ENCODE peak calls at places on chromosomes 2 and 18, in nine cellular contexts. One of them, this sample, is unnamed.

GRCh38 chr18:23719634-23720201 is 30.5 kb downstream of the LAMA3 start:
- DNase-seq in activated T-helper 1 cell treated with anti-CD3 and anti-CD28 coated beads, Interleukin-2, amount 50 U/mL, for 16 hours: no peak
- DNase-seq in A549: peak; percentile 95
- DNase-seq in NCI-H2081: no peak
- DNase-seq in NCI-H446: no peak
- DNase-seq in AML-193: no peak
- DNase-seq in stimulated activated CD8-positive, alpha-beta memory T cell treated with anti-CD3 and anti-CD28 coated beads, Interleukin-2, amount 100 ng/mL, for 48 hours: no peak
- DNase-seq in astrocyte of the spinal cord: peak; percentile 95
- DNase-seq in T-helper 1 cell: no peak
- DNase-seq in this sample: no peak

GRCh38 chr18:21669736-21670135 is 34.8 kb downstream of the ABHD3 start:
- DNase-seq in A549: peak; percentile 40
- DNase-seq in stimulated activated CD8-positive, alpha-beta memory T cell treated with anti-CD3 and anti-CD28 coated beads, Interleukin-2, amount 100 ng/mL, for 48 hours: no peak
- DNase-seq in T-helper 1 cell: no peak
- DNase-seq in astrocyte of the spinal cord: no peak
- DNase-seq in activated T-helper 1 cell treated with anti-CD3 and anti-CD28 coated beads, Interleukin-2, amount 50 U/mL, for 16 hours: no peak
- DNase-seq in NCI-H446: no peak
- DNase-seq in AML-193: no peak
- DNase-seq in NCI-H2081: no peak
- DNase-seq in this sample: no peak

GRCh38 chr2:220892018-220892634 is 680.0 kb downstream of the EPHA4 start:
- DNase-seq in activated T-helper 1 cell treated with anti-CD3 and anti-CD28 coated beads, Interleukin-2, amount 50 U/mL, for 16 hours: no peak
- DNase-seq in stimulated activated CD8-positive, alpha-beta memory T cell treated with anti-CD3 and anti-CD28 coated beads, Interleukin-2, amount 100 ng/mL, for 48 hours: no peak
- DNase-seq in NCI-H446: no peak
- DNase-seq in AML-193: no peak
- DNase-seq in A549: no peak
- DNase-seq in T-helper 1 cell: no peak
- DNase-seq in NCI-H2081: no peak
- DNase-seq in astrocyte of the spinal cord: no peak
- DNase-seq in this sample: no peak

GRCh38 chr2:234823196-234823876 is 128.5 kb upstream of the SH3BP4 start:
- DNase-seq in NCI-H2081: no peak
- DNase-seq in T-helper 1 cell: no peak
- DNase-seq in activated T-helper 1 cell treated with anti-CD3 and anti-CD28 coated beads, Interleukin-2, amount 50 U/mL, for 16 hours: no peak
- DNase-seq in astrocyte of the spinal cord: no peak
- DNase-seq in NCI-H446: no peak
- DNase-seq in A549: no peak
- DNase-seq in stimulated activated CD8-positive, alpha-beta memory T cell treated with anti-CD3 and anti-CD28 coated beads, Interleukin-2, amount 100 ng/mL, for 48 hours: no peak
- DNase-seq in AML-193: no peak
- DNase-seq in this sample: no peak

GRCh38 chr2:201157694-201158093 is 25.2 kb upstream of the CASP10 start:
- DNase-seq in NCI-H2081: no peak
- DNase-seq in T-helper 1 cell: no peak
- DNase-seq in NCI-H446: no peak
- DNase-seq in stimulated activated CD8-positive, alpha-beta memory T cell treated with anti-CD3 and anti-CD28 coated beads, Interleukin-2, amount 100 ng/mL, for 48 hours: no peak
- DNase-seq in activated T-helper 1 cell treated with anti-CD3 and anti-CD28 coated beads, Interleukin-2, amount 50 U/mL, for 16 hours: no peak
- DNase-seq in A549: no peak
- DNase-seq in AML-193: peak; percentile 78
- DNase-seq in astrocyte of the spinal cord: no peak
- DNase-seq in this sample: no peak

GRCh38 chr18:50776383-50776782 is 43.4 kb downstream of the MRO start:
- DNase-seq in AML-193: no peak
- DNase-seq in stimulated activated CD8-positive, alpha-beta memory T cell treated with anti-CD3 and anti-CD28 coated beads, Interleukin-2, amount 100 ng/mL, for 48 hours: no peak
- DNase-seq in A549: no peak
- DNase-seq in T-helper 1 cell: no peak
- DNase-seq in NCI-H446: no peak
- DNase-seq in NCI-H2081: no peak
- DNase-seq in activated T-helper 1 cell treated with anti-CD3 and anti-CD28 coated beads, Interleukin-2, amount 50 U/mL, for 16 hours: no peak
- DNase-seq in astrocyte of the spinal cord: no peak
- DNase-seq in this sample: no peak

GRCh38 chr2:132400169-132400900 is 16.3 kb upstream of the GPR39 start:
- DNase-seq in astrocyte of the spinal cord: no peak
- DNase-seq in AML-193: no peak
- DNase-seq in stimulated activated CD8-positive, alpha-beta memory T cell treated with anti-CD3 and anti-CD28 coated beads, Interleukin-2, amount 100 ng/mL, for 48 hours: no peak
- DNase-seq in NCI-H2081: no peak
- DNase-seq in activated T-helper 1 cell treated with anti-CD3 and anti-CD28 coated beads, Interleukin-2, amount 50 U/mL, for 16 hours: no peak
- DNase-seq in NCI-H446: no peak
- DNase-seq in A549: peak; percentile 26
- DNase-seq in T-helper 1 cell: no peak
- DNase-seq in this sample: no peak

GRCh38 chr2:53633441-53633840 is 134.2 kb upstream of the CHAC2 start:
- DNase-seq in astrocyte of the spinal cord: no peak
- DNase-seq in NCI-H446: peak; percentile 53
- DNase-seq in AML-193: no peak
- DNase-seq in activated T-helper 1 cell treated with anti-CD3 and anti-CD28 coated beads, Interleukin-2, amount 50 U/mL, for 16 hours: no peak
- DNase-seq in T-helper 1 cell: no peak
- DNase-seq in NCI-H2081: peak; percentile 24
- DNase-seq in A549: peak; percentile 44
- DNase-seq in stimulated activated CD8-positive, alpha-beta memory T cell treated with anti-CD3 and anti-CD28 coated beads, Interleukin-2, amount 100 ng/mL, for 48 hours: no peak
- DNase-seq in this sample: no peak

GRCh38 chr2:234682492-234683228 is 185.8 kb upstream of the ARL4C start:
- DNase-seq in AML-193: no peak
- DNase-seq in NCI-H2081: no peak
- DNase-seq in activated T-helper 1 cell treated with anti-CD3 and anti-CD28 coated beads, Interleukin-2, amount 50 U/mL, for 16 hours: no peak
- DNase-seq in stimulated activated CD8-positive, alpha-beta memory T cell treated with anti-CD3 and anti-CD28 coated beads, Interleukin-2, amount 100 ng/mL, for 48 hours: no peak
- DNase-seq in A549: no peak
- DNase-seq in NCI-H446: peak; percentile 63
- DNase-seq in T-helper 1 cell: no peak
- DNase-seq in astrocyte of the spinal cord: peak; percentile 23
- DNase-seq in this sample: no peak

GRCh38 chr2:212723226-212723625 is 184.6 kb upstream of the ERBB4 start:
- DNase-seq in A549: no peak
- DNase-seq in AML-193: no peak
- DNase-seq in NCI-H446: no peak
- DNase-seq in stimulated activated CD8-positive, alpha-beta memory T cell treated with anti-CD3 and anti-CD28 coated beads, Interleukin-2, amount 100 ng/mL, for 48 hours: no peak
- DNase-seq in T-helper 1 cell: no peak
- DNase-seq in activated T-helper 1 cell treated with anti-CD3 and anti-CD28 coated beads, Interleukin-2, amount 50 U/mL, for 16 hours: no peak
- DNase-seq in NCI-H2081: no peak
- DNase-seq in astrocyte of the spinal cord: peak; percentile 61
- DNase-seq in this sample: no peak

GRCh38 chr2:233588410-233588809 is 21.8 kb upstream of the USP40 start:
- DNase-seq in AML-193: no peak
- DNase-seq in NCI-H446: no peak
- DNase-seq in activated T-helper 1 cell treated with anti-CD3 and anti-CD28 coated beads, Interleukin-2, amount 50 U/mL, for 16 hours: no peak
- DNase-seq in NCI-H2081: no peak
- DNase-seq in astrocyte of the spinal cord: no peak
- DNase-seq in A549: no peak
- DNase-seq in stimulated activated CD8-positive, alpha-beta memory T cell treated with anti-CD3 and anti-CD28 coated beads, Interleukin-2, amount 100 ng/mL, for 48 hours: no peak
- DNase-seq in T-helper 1 cell: no peak
- DNase-seq in this sample: no peak

GRCh38 chr2:19031642-19032041 is 326.8 kb downstream of the OSR1 start:
- DNase-seq in AML-193: no peak
- DNase-seq in stimulated activated CD8-positive, alpha-beta memory T cell treated with anti-CD3 and anti-CD28 coated beads, Interleukin-2, amount 100 ng/mL, for 48 hours: no peak
- DNase-seq in NCI-H446: no peak
- DNase-seq in NCI-H2081: no peak
- DNase-seq in T-helper 1 cell: no peak
- DNase-seq in activated T-helper 1 cell treated with anti-CD3 and anti-CD28 coated beads, Interleukin-2, amount 50 U/mL, for 16 hours: no peak
- DNase-seq in A549: no peak
- DNase-seq in astrocyte of the spinal cord: peak; percentile 8
- DNase-seq in this sample: no peak

This sample was measured in cardiac muscle cell.